ENCODE peak calls at places on chromosomes 12 and 14, in six cellular contexts. L is astrocyte, P is suprapubic skin, O is PC-9, G is H9, D is lung. U is an unnamed sample. For H3K4me1, the result is how much of the 10 kb centered on the place peaks cover.

GRCh38 chr12:47236109-47236714 is 156.5 kb upstream of the AMIGO2 start:
- DNase-seq in L (peak), G (no peak), P (no peak), D (no peak), O (no peak), U (no peak)

GRCh38 chr14:42224053-42224888 is 617.6 kb downstream of the LRFN5 start:
- DNase-seq in D (peak), L (peak), O (no peak), P (no peak), G (peak), U (no peak)

GRCh38 chr14:100305446-100306255 is 593 bp downstream of the SLC25A29 start:
- DNase-seq in G (peak), O (no peak), D (no peak), L (no peak), P (no peak), U (peak)

GRCh38 chr12:131620946-131621681 is 89.8 kb upstream of the SFSWAP start:
- DNase-seq in D (no peak), P (no peak), L (no peak), G (no peak), O (peak), U (no peak)

GRCh38 chr14:20419404-20419803 is 6.1 kb upstream of the TEP1 start:
- DNase-seq in D (no peak), L (no peak), G (no peak), O (no peak), P (no peak), U (no peak)

GRCh38 chr12:56221233-56221756 is 427 bp downstream of the RNF41 start:
- DNase-seq in G (peak), O (no peak), L (peak), D (peak), P (no peak), U (no peak)

GRCh38 chr14:52885230-52885629 is 65.6 kb downstream of the FERMT2 start:
- DNase-seq in O (no peak), D (no peak), G (no peak), L (peak), P (no peak), U (no peak)

GRCh38 chr14:72715910-72716268 is 178.0 kb downstream of the DPF3 start:
- DNase-seq in G (no peak), P (no peak), D (no peak), O (no peak), L (no peak), U (no peak)

GRCh38 chr12:90062799-90063198 is 354.2 kb upstream of the ATP2B1 start:
- DNase-seq in P (no peak), O (no peak), D (no peak), G (no peak), L (no peak), U (no peak)

GRCh38 chr12:47773062-47773857 is at the start of gene SLC48A1:
- DNase-seq in O (no peak), D (peak), P (no peak), G (peak), L (peak), U (no peak)

GRCh38 chr14:49598182-49598478 is 610 bp upstream of the LRR1 start:
- DNase-seq in O (no peak), L (no peak), G (no peak), P (no peak), D (no peak), U (no peak)

GRCh38 chr14:26730929-26731618 is 133.2 kb upstream of the NOVA1 start:
- DNase-seq in G (peak), D (no peak), P (no peak), L (no peak), O (no peak), U (no peak)
- TF ChIP-seq CTCF in G (peak), D (no peak), P (no peak), L (peak), O (no peak), U (peak)

GRCh38 chr12:68237523-68238070 is 12.0 kb upstream of the IL26 start:
- DNase-seq in D (no peak), L (peak), G (no peak), O (no peak), P (no peak), U (no peak)
- H3K4me1 ChIP-seq in D (under half), L (under half), G (under half), O (under half), P (under half), U (under half)

DNA sequence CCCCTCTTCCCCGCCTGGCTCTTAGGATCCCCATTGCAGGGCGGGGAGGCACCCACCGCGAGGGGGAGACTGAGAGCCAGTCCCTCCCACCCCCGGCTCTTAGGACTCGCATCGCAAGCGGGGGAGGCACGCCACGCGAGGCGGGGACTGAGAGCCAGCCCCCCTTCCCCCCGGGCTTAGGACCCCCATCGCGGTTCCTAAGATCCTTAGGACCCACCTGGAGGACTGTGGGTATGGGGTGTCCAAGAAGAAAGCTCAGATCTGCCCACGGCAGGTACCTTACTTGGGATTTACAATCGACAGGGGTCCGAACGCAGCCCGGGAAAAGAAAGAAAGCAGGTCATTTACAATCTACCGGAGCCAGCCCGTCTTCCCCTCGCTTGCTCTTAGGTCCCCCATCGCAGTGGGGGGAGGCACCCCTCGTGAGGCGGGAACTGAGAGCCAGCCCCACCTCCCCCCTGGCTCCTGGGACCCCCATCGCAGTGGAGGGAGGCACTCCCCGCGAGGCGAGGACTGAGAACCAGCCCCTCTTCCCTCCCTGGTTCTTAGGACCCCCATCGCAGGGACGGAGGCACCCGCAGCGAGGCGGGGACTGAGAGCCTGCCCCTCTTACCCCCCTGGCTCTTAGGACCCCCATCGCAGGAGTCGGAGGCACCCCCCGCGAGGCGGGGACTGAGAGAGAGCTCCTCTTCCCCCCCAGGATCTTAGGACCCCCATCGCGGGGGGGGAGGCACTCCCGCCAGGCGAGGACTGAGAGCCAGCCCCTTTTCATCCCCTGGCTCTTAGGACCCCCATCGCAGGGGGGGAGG is 43.7 kb downstream of the DDX11 start:
- DNase-seq in L (peak), P (no peak), D (no peak), O (no peak), G (peak), U (no peak)
- H3K27ac ChIP-seq in L (no peak), P (no peak), D (no peak), O (no peak), G (no peak), U (no peak)

GRCh38 chr12:575948-576612 is 87.2 kb downstream of the NINJ2 start:
- DNase-seq in P (peak), G (peak), D (peak), O (peak), L (no peak), U (peak)
- TF ChIP-seq CTCF in P (peak), G (peak), D (peak), O (peak), L (peak), U (peak)

DNA sequence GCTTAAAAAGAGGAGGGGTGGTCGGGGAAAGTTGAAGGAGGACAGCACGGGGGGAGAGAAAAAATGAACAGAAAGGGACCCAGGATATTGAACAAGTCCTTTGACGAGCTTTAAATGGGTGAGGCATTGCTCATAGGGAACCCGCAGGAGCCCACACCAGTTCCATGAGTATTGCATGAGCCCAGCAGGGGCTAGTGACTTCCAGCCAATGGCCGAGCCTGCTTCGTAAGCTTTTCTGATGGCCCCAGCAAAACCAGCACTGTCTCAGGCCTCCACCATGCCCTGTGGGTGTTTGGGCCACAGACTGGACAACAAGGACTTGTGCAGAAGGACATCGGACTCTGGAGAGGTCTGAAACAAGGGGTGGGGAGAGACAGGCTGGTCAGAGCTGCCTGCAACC is 109.5 kb downstream of the ZFP36L1 start:
- DNase-seq in D (no peak), G (no peak), O (no peak), L (peak), P (no peak), U (no peak)
- H3K4me1 ChIP-seq in D (under half), G (under half), O (half or more), L (under half), P (half or more), U (under half)

GRCh38 chr14:86087377-86087776 is 557.4 kb downstream of the FLRT2 start:
- DNase-seq in D (no peak), O (no peak), L (no peak), G (no peak), P (no peak), U (no peak)

GRCh38 chr14:86091811-86092210 is 561.9 kb downstream of the FLRT2 start:
- DNase-seq in O (no peak), D (no peak), G (no peak), P (no peak), L (no peak), U (no peak)

GRCh38 chr14:86086962-86087361 is 557.0 kb downstream of the FLRT2 start:
- DNase-seq in O (no peak), P (no peak), G (no peak), L (no peak), D (no peak), U (no peak)

GRCh38 chr14:86088156-86088555 is 558.2 kb downstream of the FLRT2 start:
- DNase-seq in L (no peak), G (no peak), D (no peak), O (no peak), P (no peak), U (no peak)
- H3K27ac ChIP-seq in L (no peak), G (no peak), D (no peak), O (no peak), P (no peak), U (no peak)

DNA sequence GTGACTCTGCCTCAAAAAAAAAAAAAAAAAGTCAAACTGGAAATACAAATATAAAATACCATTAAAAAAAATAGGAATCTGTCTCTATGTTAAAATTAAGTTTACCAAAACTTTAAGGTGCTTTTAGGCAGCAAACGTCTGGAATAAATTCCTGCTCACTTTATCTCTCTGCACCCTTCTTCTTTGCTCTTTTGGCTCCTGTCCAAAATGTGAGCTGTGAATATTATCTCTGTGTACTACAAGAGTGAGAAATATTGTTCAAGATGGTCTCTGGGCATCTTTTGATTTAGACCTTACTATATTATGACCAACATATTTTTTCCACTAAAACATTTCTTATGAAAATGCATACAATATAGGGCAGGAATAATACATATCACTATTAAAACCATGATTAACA is 63.7 kb downstream of the PUS7L start:
- DNase-seq in D (no peak), P (no peak), O (no peak), G (no peak), L (no peak), U (no peak)
- TF ChIP-seq CTCF in D (no peak), P (no peak), O (no peak), G (no peak), L (no peak), U (no peak)

GRCh38 chr14:63712123-63712522 is 15.7 kb downstream of the SGPP1 start:
- DNase-seq in P (no peak), D (no peak), O (no peak), G (no peak), L (no peak), U (no peak)
- H3K4me1 ChIP-seq in P (under half), D (under half), O (under half), G (under half), L (under half), U (under half)

DNA sequence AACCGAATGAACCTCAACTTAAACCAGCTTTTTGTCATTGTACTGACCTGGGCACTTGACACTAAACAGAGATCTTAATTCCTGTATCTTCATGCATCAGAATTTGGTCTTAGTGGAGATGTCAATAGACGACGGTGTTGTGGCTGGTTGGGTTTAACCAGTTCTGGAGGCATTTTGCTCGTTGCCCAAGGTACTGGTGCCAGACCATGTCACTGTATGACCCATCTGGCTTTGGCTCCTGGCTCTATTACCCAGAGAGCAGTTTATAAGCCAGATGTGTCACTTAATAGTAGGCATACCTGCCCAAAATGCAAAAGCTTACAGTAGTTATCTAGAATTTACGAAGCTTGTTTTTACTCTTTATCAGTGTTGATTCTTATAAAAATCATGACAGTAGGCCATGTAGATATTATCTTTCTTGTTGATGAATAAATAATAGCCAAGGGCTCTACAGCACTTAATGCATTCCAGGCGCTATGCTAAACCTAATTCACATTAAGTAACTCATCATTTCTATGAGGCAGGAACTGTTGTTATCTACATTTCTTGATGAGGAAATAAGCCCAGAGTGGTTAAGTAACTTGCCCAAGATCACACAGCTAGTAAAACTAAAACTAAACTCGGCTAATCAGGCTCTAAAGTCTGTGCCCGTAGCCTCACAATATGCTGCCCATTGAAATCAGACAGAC is 179.7 kb upstream of the HIF1A start:
- DNase-seq in G (no peak), O (peak), D (no peak), P (no peak), L (no peak), U (no peak)
- H3K27ac ChIP-seq in G (no peak), O (no peak), D (no peak), P (peak), L (no peak), U (no peak)

U was measured in ascending aorta.